ENCODE peak calls at places on chromosomes 4 and X, in six cellular contexts. W is RWPE1, N is cardiac muscle cell, G is GM03348, B is H9, Q is GM19239. I is an unnamed sample.

GRCh38 chr4:41025824-41026223 is 188.5 kb downstream of the APBB2 start:
- DNase-seq in W (no peak), N (no peak), G (no peak), B (no peak), Q (no peak), I (no peak)

GRCh38 chr4:145936142-145937020 is 2.2 kb downstream of the ZNF827 start:
- DNase-seq in W (peak), N (peak), G (peak), B (peak), Q (peak), I (peak)

GRCh38 chr4:86918539-86919072 is 16.2 kb upstream of the AFF1 start:
- DNase-seq in W (no peak), N (peak), G (no peak), B (no peak), Q (no peak), I (no peak)

GRCh38 chr4:134365852-134366251 is 164.3 kb upstream of the PABPC4L start:
- DNase-seq in W (no peak), N (no peak), G (peak), B (no peak), Q (no peak), I (no peak)

GRCh38 chrX:48523682-48524081 is 2.1 kb downstream of the EBP start:
- DNase-seq in W (no peak), N (no peak), G (no peak), B (no peak), Q (no peak), I (no peak)

GRCh38 chrX:108811891-108812290 is 75.5 kb upstream of the IRS4 start:
- DNase-seq in W (no peak), N (no peak), G (no peak), B (peak), Q (no peak), I (no peak)

GRCh38 chr4:28014469-28014868 is 1153.8 kb downstream of the STIM2 start:
- DNase-seq in W (no peak), N (no peak), G (no peak), B (no peak), Q (no peak), I (no peak)

GRCh38 chrX:71542411-71542810 is 9.5 kb downstream of the OGT start:
- DNase-seq in W (no peak), N (peak), G (no peak), B (no peak), Q (no peak), I (no peak)

GRCh38 chrX:134725103-134725690 is 66.9 kb upstream of the PLAC1 start:
- DNase-seq in W (no peak), N (no peak), G (no peak), B (no peak), Q (no peak), I (no peak)

GRCh38 chr4:186684889-186685309 is 38.8 kb downstream of the FAT1 start:
- DNase-seq in W (no peak), N (no peak), G (no peak), B (no peak), Q (no peak), I (peak)

GRCh38 chrX:44829836-44830235 is 14.0 kb upstream of the DUSP21 start:
- DNase-seq in W (no peak), N (no peak), G (no peak), B (no peak), Q (no peak), I (no peak)

GRCh38 chrX:23373129-23373804 is 38.6 kb downstream of the PTCHD1 start:
- DNase-seq in W (peak), N (peak), G (peak), B (no peak), Q (no peak), I (no peak)

GRCh38 chr4:107719211-107719926 is 665 bp downstream of the PAPSS1 start:
- DNase-seq in W (peak), N (peak), G (peak), B (peak), Q (peak), I (no peak)

GRCh38 chrX:56763556-56764152 is 34.6 kb downstream of the NBDY start:
- DNase-seq in W (no peak), N (no peak), G (no peak), B (peak), Q (no peak), I (peak)

GRCh38 chrX:101462892-101463291 is 22.4 kb upstream of the ARMCX4 start:
- DNase-seq in W (peak), N (peak), G (peak), B (peak), Q (no peak), I (no peak)

GRCh38 chr4:2811830-2812599 is 19.1 kb downstream of the SH3BP2 start:
- DNase-seq in W (no peak), N (peak), G (peak), B (peak), Q (peak), I (peak)

GRCh38 chr4:30429813-30430466 is 290.2 kb upstream of the PCDH7 start:
- DNase-seq in W (peak), N (peak), G (peak), B (no peak), Q (no peak), I (no peak)

GRCh38 chrX:134520860-134521390 is 61.0 kb downstream of the HPRT1 start:
- DNase-seq in W (peak), N (peak), G (peak), B (peak), Q (no peak), I (peak)

GRCh38 chr4:42554072-42554471 is 102.8 kb downstream of the ATP8A1 start:
- DNase-seq in W (no peak), N (no peak), G (no peak), B (no peak), Q (no peak), I (no peak)

GRCh38 chrX:153657161-153657560 is 10.2 kb downstream of the DUSP9 start:
- DNase-seq in W (no peak), N (no peak), G (no peak), B (no peak), Q (no peak), I (no peak)

GRCh38 chr4:123072060-123072459 is 149.7 kb upstream of the NUDT6 start:
- DNase-seq in W (no peak), N (no peak), G (no peak), B (no peak), Q (no peak), I (no peak)

GRCh38 chr4:140330311-140330900 is 43.0 kb upstream of the SCOC start:
- DNase-seq in W (peak), N (peak), G (peak), B (no peak), Q (no peak), I (no peak)